ENCODE peak calls at places on chromosome 18, in four cellular contexts. M, K, R and B are unnamed samples.

GRCh38 chr18:68662779-68663178 is 52.1 kb downstream of the TMX3 start:
- DNase-seq in M (no peak), K (peak; percentile 3), R (no peak), B (no peak)

GRCh38 chr18:46867471-46868170 is 49.7 kb downstream of the PIAS2 start:
- DNase-seq in M (no peak), K (no peak), R (no peak), B (no peak)

GRCh38 chr18:78171954-78172353 is 807.7 kb upstream of the SALL3 start:
- DNase-seq in M (no peak), K (no peak), R (no peak), B (no peak)

GRCh38 chr18:370753-371615 is 103.1 kb upstream of the THOC1 start:
- DNase-seq in M (no peak), K (no peak), R (no peak), B (no peak)

GRCh38 chr18:79524181-79525078 is 128.7 kb downstream of the NFATC1 start:
- DNase-seq in M (no peak), K (no peak), R (no peak), B (peak; percentile 40)

GRCh38 chr18:22871809-22872525 is 61.2 kb upstream of the RBBP8 start:
- DNase-seq in M (no peak), K (no peak), R (no peak), B (no peak)

GRCh38 chr18:79199691-79200374 is 130.6 kb downstream of the ATP9B start:
- DNase-seq in M (no peak), K (no peak), R (no peak), B (no peak)

GRCh38 chr18:41324934-41325333 is 630.1 kb upstream of the PIK3C3 start:
- DNase-seq in M (no peak), K (no peak), R (no peak), B (no peak)

GRCh38 chr18:11309172-11309571 is 159.8 kb upstream of the PIEZO2 start:
- DNase-seq in M (no peak), K (peak; percentile 42), R (no peak), B (no peak)

GRCh38 chr18:13496691-13497281 is 229.6 kb downstream of the FAM210A start:
- DNase-seq in M (no peak), K (no peak), R (no peak), B (no peak)

GRCh38 chr18:72871091-72871490 is 3.3 kb upstream of the NETO1 start:
- DNase-seq in M (no peak), K (no peak), R (no peak), B (no peak)

GRCh38 chr18:24190590-24190989 is 51.7 kb downstream of the CABYR start:
- DNase-seq in M (no peak), K (no peak), R (no peak), B (no peak)

GRCh38 chr18:45879681-45880655 is 54.5 kb downstream of the SIGLEC15 start:
- DNase-seq in M (peak; percentile 72), K (peak; percentile 48), R (peak; percentile 59), B (peak; percentile 69)

GRCh38 chr18:51164327-51165290 is 32.9 kb downstream of the MEX3C start:
- DNase-seq in M (no peak), K (no peak), R (no peak), B (no peak)

GRCh38 chr18:48783616-48784520 is 166.9 kb downstream of the SMAD7 start:
- DNase-seq in M (no peak), K (no peak), R (no peak), B (no peak)
- H3K4me1 ChIP-seq in M (peaks cover 27% of the 10 kb centered on the region), K (no peaks in the 10 kb centered on the region), R (peaks cover 37% of the 10 kb centered on the region), B (peaks cover 18% of the 10 kb centered on the region)

DNA sequence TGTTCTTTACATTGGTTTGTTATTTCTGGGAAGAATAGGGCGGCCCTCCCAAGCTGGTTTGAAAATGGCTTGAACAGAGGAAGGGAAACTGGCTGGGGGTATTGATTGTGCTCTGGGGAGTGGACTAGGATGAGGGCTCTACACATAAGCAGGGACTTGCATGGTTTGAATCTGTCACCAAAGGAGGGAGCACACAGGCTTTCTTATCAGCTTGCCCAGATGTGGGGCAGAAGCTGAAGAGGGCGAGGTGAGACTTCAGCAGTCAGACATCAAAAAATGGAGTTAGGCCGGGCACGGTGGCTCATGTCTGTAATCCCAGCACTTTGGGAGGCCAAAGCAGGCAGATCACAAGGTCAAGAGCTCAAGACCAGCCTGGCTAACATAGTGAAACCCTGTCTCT is 7.2 kb upstream of the RAB12 start:
- DNase-seq in M (no peak), K (no peak), R (no peak), B (no peak)
- H3K4me1 ChIP-seq in M (no peaks in the 10 kb centered on the region), K (no peaks in the 10 kb centered on the region), R (no peaks in the 10 kb centered on the region), B (no peaks in the 10 kb centered on the region)

DNA sequence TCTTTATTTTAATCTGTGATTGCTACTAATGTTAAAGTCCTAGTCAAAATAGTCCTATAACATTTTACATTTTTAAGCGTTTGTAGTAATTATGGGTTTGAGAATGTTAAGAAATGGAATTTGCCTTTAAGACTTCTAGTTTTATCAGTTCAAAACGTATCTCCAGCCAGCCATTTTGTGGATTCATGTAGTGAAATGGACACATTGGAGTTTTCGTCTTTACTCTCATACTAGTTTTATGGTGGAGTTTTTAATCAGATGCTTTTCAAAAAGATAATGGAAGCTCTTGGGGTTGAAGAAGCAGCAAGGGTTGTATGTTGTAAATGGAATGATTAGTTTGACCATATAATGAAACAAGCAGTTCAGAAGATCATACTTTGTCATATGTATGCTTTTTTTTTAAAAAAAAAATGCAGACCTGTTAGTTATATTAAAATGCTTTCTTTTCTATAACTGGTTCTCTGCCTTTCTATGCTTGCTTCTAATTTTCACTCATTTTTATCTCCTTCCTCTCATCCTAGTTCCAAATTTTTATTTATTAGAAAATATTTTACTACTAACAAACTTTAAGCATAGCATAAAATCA is 16.6 kb downstream of the VAPA start:
- DNase-seq in M (no peak), K (no peak), R (no peak), B (no peak)
- H3K4me1 ChIP-seq in M (peaks cover 24% of the 10 kb centered on the region), K (peaks cover 74% of the 10 kb centered on the region), R (peaks cover 6% of the 10 kb centered on the region), B (peaks cover 23% of the 10 kb centered on the region)

DNA sequence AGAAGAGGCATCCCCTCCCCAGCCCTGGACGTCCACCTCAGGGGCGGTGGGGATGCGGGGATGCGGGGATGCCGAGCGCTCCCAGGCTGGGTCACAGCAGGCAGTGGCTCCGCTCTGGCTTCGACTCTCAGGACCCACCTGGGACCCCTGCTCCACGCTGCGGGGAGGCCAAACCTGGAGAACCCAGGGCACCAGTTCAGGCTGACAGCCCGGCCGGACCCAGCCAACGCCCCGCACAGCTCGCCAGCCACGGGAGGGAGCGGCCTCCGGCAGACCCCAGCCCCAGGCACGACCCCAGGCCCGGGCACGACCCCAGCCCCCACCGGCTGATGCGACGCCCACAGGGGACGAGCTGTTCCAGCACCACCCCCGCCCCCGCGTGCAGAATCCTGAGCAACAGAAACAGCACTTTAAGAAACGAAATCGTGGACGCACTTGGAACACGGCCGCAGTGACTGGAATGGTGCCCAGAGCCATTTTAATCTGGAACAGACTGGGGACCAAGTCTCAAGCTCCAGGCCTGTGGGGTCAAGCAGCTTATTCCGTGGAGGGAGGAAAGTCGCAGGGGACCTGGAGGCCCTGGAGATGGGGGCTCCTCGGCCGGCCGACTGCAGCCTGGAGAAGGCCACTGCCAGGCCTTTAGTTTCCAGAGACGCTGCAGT is 74.3 kb downstream of the MBP start:
- DNase-seq in M (no peak), K (no peak), R (no peak), B (no peak)
- H3K4me1 ChIP-seq in M (peaks cover 70% of the 10 kb centered on the region), K (peaks cover 45% of the 10 kb centered on the region), R (peaks cover 25% of the 10 kb centered on the region), B (peaks cover 88% of the 10 kb centered on the region)

DNA sequence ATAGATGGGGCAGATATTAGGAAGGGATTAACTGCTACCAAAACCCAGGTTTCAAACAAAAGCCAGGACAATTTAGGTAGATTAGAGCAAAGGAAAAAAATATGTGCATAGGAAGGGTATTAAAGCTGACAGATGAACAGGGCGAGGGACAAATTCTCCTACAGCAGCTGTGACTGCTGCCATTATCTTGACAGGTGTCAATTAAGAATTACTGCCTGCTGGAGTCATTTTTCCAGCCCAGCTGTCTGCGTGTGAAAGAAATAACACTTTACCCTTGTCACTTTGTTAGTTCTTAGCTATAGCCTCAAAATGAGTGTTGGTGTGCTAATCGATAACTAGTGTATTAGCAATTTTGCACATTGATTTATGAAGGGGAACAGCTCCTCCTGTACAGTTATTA is 7.5 kb downstream of the TSHZ1 start:
- DNase-seq in M (no peak), K (no peak), R (no peak), B (no peak)
- H3K4me1 ChIP-seq in M (peaks cover 24% of the 10 kb centered on the region), K (no peaks in the 10 kb centered on the region), R (peaks cover 8% of the 10 kb centered on the region), B (peaks cover 40% of the 10 kb centered on the region)

GRCh38 chr18:44823286-44823685 is 142.6 kb downstream of the SETBP1 start:
- DNase-seq in M (no peak), K (peak; percentile 15), R (no peak), B (no peak)
- H3K4me1 ChIP-seq in M (peaks cover 38% of the 10 kb centered on the region), K (peaks cover 66% of the 10 kb centered on the region), R (peaks cover 28% of the 10 kb centered on the region), B (no peaks in the 10 kb centered on the region)

DNA sequence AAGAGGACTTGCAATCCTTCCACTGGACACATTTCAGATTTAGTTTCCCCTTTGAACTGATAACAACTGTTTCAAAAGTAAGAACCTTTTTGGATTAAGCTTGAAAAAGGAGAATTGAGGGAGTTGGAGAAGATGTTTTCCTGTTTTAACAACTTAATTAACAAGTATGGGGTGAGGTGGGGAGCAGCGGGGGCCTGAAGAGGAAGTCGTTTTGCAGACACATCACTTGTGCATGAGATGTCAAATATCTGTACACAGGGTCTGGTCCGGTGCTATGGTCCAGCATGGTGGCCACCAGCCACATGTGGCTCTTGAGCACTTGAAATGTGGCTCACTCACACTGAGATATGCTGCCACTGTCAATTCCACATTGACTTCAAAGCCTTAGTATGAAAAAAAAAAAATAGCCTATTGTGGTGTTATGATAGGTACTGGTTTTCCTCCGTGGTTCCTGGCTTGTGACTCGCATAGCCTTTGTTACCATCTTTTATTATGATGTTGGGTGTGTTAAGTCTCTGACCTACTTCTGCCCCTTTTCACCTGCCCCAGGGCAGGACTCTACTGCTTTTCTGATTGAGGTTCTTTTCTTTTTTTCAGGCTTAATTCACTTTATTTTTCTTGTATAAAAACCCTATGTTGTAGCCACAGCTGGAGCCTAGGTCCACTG is 205.5 kb downstream of the BCL2 start:
- DNase-seq in M (no peak), K (no peak), R (no peak), B (no peak)
- H3K4me1 ChIP-seq in M (no peaks in the 10 kb centered on the region), K (no peaks in the 10 kb centered on the region), R (peaks cover 2% of the 10 kb centered on the region), B (no peaks in the 10 kb centered on the region)